ENCODE peak calls at places on chromosome 3, in five cellular contexts. W is fibroblast of mammary gland, H is NCI-H526, J is astrocyte of the spinal cord, A is HEK293T. N is an unnamed sample.

GRCh38 chr3:117955196-117955595 is 1079.5 kb downstream of the IGSF11 start:
- DNase-seq in W (no peak), H (no peak), J (peak; percentile 0), A (no peak), N (no peak)

GRCh38 chr3:63814300-63814699 is 4.8 kb upstream of the C3orf49 start:
- DNase-seq in W (peak; percentile 28), H (no peak), J (peak; percentile 27), A (no peak), N (peak; percentile 9)

GRCh38 chr3:146165370-146165769 is 4.4 kb upstream of the PLOD2 start:
- DNase-seq in W (peak; percentile 90), H (no peak), J (peak; percentile 80), A (no peak), N (peak; percentile 93)

GRCh38 chr3:39181408-39182335 is 10.7 kb downstream of the XIRP1 start:
- DNase-seq in W (no peak), H (no peak), J (no peak), A (no peak), N (peak; percentile 41)

GRCh38 chr3:141578197-141578596 is 91.4 kb downstream of the RASA2 start:
- DNase-seq in W (peak; percentile 85), H (no peak), J (no peak), A (no peak), N (peak; percentile 55)

GRCh38 chr3:112675943-112676530 is 35.1 kb upstream of the CCDC80 start:
- DNase-seq in W (no peak), H (no peak), J (no peak), A (no peak), N (no peak)

GRCh38 chr3:181302960-181303359 is 313.4 kb upstream of the DNAJC19 start:
- DNase-seq in W (no peak), H (no peak), J (no peak), A (no peak), N (no peak)

GRCh38 chr3:49173116-49173791 is 1.9 kb downstream of the KLHDC8B start:
- DNase-seq in W (no peak), H (no peak), J (peak; percentile 25), A (no peak), N (no peak)

GRCh38 chr3:174062923-174063322 is 665.4 kb downstream of the NLGN1 start:
- DNase-seq in W (no peak), H (no peak), J (peak; percentile 13), A (no peak), N (no peak)

GRCh38 chr3:65500398-65501306 is 538.1 kb downstream of the MAGI1 start:
- DNase-seq in W (no peak), H (peak; percentile 86), J (no peak), A (peak; percentile 13), N (no peak)

GRCh38 chr3:9102240-9102841 is 139.1 kb upstream of the RAD18 start:
- DNase-seq in W (no peak), H (no peak), J (no peak), A (no peak), N (no peak)

GRCh38 chr3:173732237-173732636 is 334.7 kb downstream of the NLGN1 start:
- DNase-seq in W (no peak), H (no peak), J (peak; percentile 55), A (no peak), N (peak; percentile 52)

N was measured in ELR.